ENCODE peak calls at places on chromosomes 5 and 9, in four cellular contexts. N, R, Q and J are unnamed samples.
A peak's percentile ranks its signal among the peaks of the same experiment; 100 is the strongest.

GRCh38 chr5:138351056-138351455 is 1.4 kb upstream of the KDM3B start:
- DNase-seq in Q (peak; percentile 77), R (no peak), N (no peak), J (no peak)

GRCh38 chr9:97853844-97854695 is 1.0 kb downstream of the FOXE1 start:
- DNase-seq in Q (no peak), R (no peak), N (no peak), J (no peak)

GRCh38 chr5:132026516-132027008 is 15.1 kb upstream of the ACSL6 start:
- DNase-seq in R (no peak), N (no peak), Q (no peak), J (no peak)

GRCh38 chr9:92115977-92116285 is 718 bp upstream of the SPTLC1 start:
- DNase-seq in Q (no peak), N (no peak), R (no peak), J (no peak)

GRCh38 chr5:147479431-147479830 is 30.4 kb downstream of the DPYSL3 start:
- DNase-seq in R (no peak), N (no peak), Q (no peak), J (no peak)

GRCh38 chr5:135054546-135054945 is 20.5 kb upstream of the PITX1 start:
- DNase-seq in N (no peak), R (no peak), Q (no peak), J (no peak)

GRCh38 chr9:101438523-101438922 is 2.9 kb upstream of the ALDOB start:
- DNase-seq in Q (no peak), N (peak; percentile 68), R (no peak), J (no peak)

GRCh38 chr9:72305102-72305546 is 59.9 kb downstream of the ZFAND5 start:
- DNase-seq in R (peak; percentile 64), Q (no peak), N (peak; percentile 99), J (peak; percentile 33)

GRCh38 chr9:71734953-71735352 is 33.4 kb downstream of the CEMIP2 start:
- DNase-seq in R (no peak), Q (no peak), N (no peak), J (no peak)

GRCh38 chr5:36392818-36393217 is 91.1 kb upstream of the RANBP3L start:
- DNase-seq in Q (peak; percentile 51), N (no peak), R (no peak), J (no peak)

GRCh38 chr9:92654481-92655301 is 15.2 kb downstream of the IPPK start:
- DNase-seq in Q (no peak), N (no peak), R (no peak), J (no peak)

GRCh38 chr9:3244963-3245653 is 280.7 kb downstream of the RFX3 start:
- DNase-seq in Q (no peak), N (no peak), R (no peak), J (no peak)

GRCh38 chr5:126274396-126274795 is 148.8 kb upstream of the GRAMD2B start:
- DNase-seq in N (no peak), R (no peak), Q (no peak), J (no peak)

GRCh38 chr5:127389616-127390015 is 99.0 kb downstream of the MEGF10 start:
- DNase-seq in R (no peak), Q (no peak), N (no peak), J (no peak)

GRCh38 chr9:137968235-137968634 is 90.7 kb downstream of the CACNA1B start:
- DNase-seq in Q (no peak), N (no peak), R (no peak), J (no peak)

GRCh38 chr9:123929177-123929869 is 603 bp downstream of the DENND1A start:
- DNase-seq in R (no peak), Q (no peak), N (peak; percentile 84), J (peak; percentile 51)

GRCh38 chr5:160751297-160751696 is 100.7 kb downstream of the ATP10B start:
- DNase-seq in N (no peak), R (no peak), Q (no peak), J (no peak)

GRCh38 chr9:132027752-132028666 is 51.7 kb downstream of the MED27 start:
- DNase-seq in N (no peak), Q (no peak), R (no peak), J (no peak)

GRCh38 chr9:76266649-76267627 is 127.3 kb downstream of the RFK start:
- DNase-seq in Q (no peak), N (no peak), R (no peak), J (no peak)

GRCh38 chr9:87793292-87793691 is 67.4 kb downstream of the CTSL start:
- DNase-seq in R (no peak), Q (no peak), N (no peak), J (peak; percentile 40)

GRCh38 chr9:100150209-100150608 is 51.2 kb downstream of the INVS start:
- DNase-seq in R (no peak), N (no peak), Q (peak; percentile 47), J (no peak)

GRCh38 chr9:129140397-129141065 is 29.3 kb downstream of the PTPA start:
- DNase-seq in N (peak; percentile 45), Q (no peak), R (peak; percentile 52), J (no peak)

GRCh38 chr5:148924817-148925216 is 98.4 kb downstream of the ADRB2 start:
- DNase-seq in Q (no peak), N (peak; percentile 60), R (no peak), J (no peak)

GRCh38 chr5:311963-312362 is 9.6 kb upstream of the AHRR start:
- DNase-seq in N (no peak), Q (no peak), R (no peak), J (no peak)

GRCh38 chr9:134189475-134190231 is 25.3 kb upstream of the RNU6ATAC start:
- DNase-seq in N (no peak), Q (no peak), R (peak; percentile 30), J (no peak)

GRCh38 chr9:123049589-123050222 is 16.2 kb downstream of the GPR21 start:
- DNase-seq in N (peak; percentile 88), Q (no peak), R (peak; percentile 39), J (no peak)

GRCh38 chr5:177306674-177307543 is 3.3 kb downstream of the PRELID1 start:
- DNase-seq in Q (no peak), N (no peak), R (no peak), J (no peak)

GRCh38 chr9:132826576-132827365 is 51.3 kb downstream of the AK8 start:
- DNase-seq in Q (no peak), R (no peak), N (no peak), J (no peak)

GRCh38 chr9:114178076-114178475 is 22.7 kb downstream of the COL27A1 start:
- DNase-seq in N (no peak), R (no peak), Q (no peak), J (no peak)

GRCh38 chr5:81579525-81579924 is 171.4 kb downstream of the SSBP2 start:
- DNase-seq in Q (peak; percentile 4), N (no peak), R (no peak), J (no peak)

GRCh38 chr9:107213561-107214028 is 69.5 kb upstream of the RAD23B start:
- DNase-seq in R (no peak), Q (peak; percentile 64), N (peak; percentile 40), J (no peak)

GRCh38 chr5:171953860-171954701 is 52.4 kb downstream of the FBXW11 start:
- DNase-seq in R (no peak), N (no peak), Q (peak; percentile 24), J (no peak)